ENCODE peak calls at places on chromosomes 13 and 19, in ten cellular contexts. One of them, this sample, is unnamed.

GRCh38 chr19:15840833-15841232 is 25.4 kb upstream of the OR10H1 start:
- DNase-seq in hypothalamus: no peak
- DNase-seq in breast epithelium: no peak
- DNase-seq in T-helper 1 cell: no peak
- DNase-seq in AG09319: no peak
- DNase-seq in GOT3: no peak
- DNase-seq in cardiac muscle cell: no peak
- DNase-seq in HEK293T: no peak
- DNase-seq in psoas muscle: no peak
- DNase-seq in lower lobe of right lung: no peak
- DNase-seq in this sample: no peak

GRCh38 chr19:58021541-58022282 is 12.1 kb upstream of the ZSCAN1 start:
- DNase-seq in cardiac muscle cell: peak
- DNase-seq in breast epithelium: peak
- DNase-seq in HEK293T: peak
- DNase-seq in psoas muscle: no peak
- DNase-seq in hypothalamus: peak
- DNase-seq in AG09319: no peak
- DNase-seq in GOT3: no peak
- DNase-seq in T-helper 1 cell: no peak
- DNase-seq in lower lobe of right lung: no peak
- DNase-seq in this sample: peak

GRCh38 chr13:41061075-41061913 is at the start of gene WBP4:
- DNase-seq in breast epithelium: peak
- DNase-seq in HEK293T: peak
- DNase-seq in hypothalamus: peak
- DNase-seq in AG09319: peak
- DNase-seq in GOT3: peak
- DNase-seq in T-helper 1 cell: peak
- DNase-seq in psoas muscle: peak
- DNase-seq in cardiac muscle cell: peak
- DNase-seq in lower lobe of right lung: peak
- DNase-seq in this sample: peak

GRCh38 chr13:46866150-46866549 is 30.7 kb downstream of the HTR2A start:
- DNase-seq in T-helper 1 cell: no peak
- DNase-seq in hypothalamus: no peak
- DNase-seq in AG09319: peak
- DNase-seq in breast epithelium: no peak
- DNase-seq in HEK293T: peak
- DNase-seq in GOT3: no peak
- DNase-seq in cardiac muscle cell: peak
- DNase-seq in lower lobe of right lung: peak
- DNase-seq in psoas muscle: no peak
- DNase-seq in this sample: peak

GRCh38 chr19:3698386-3698950 is 1.8 kb downstream of the PIP5K1C start:
- DNase-seq in lower lobe of right lung: no peak
- DNase-seq in AG09319: no peak
- DNase-seq in T-helper 1 cell: no peak
- DNase-seq in GOT3: no peak
- DNase-seq in psoas muscle: no peak
- DNase-seq in HEK293T: no peak
- DNase-seq in cardiac muscle cell: no peak
- DNase-seq in breast epithelium: no peak
- DNase-seq in hypothalamus: no peak
- DNase-seq in this sample: no peak

GRCh38 chr13:110392510-110393233 is 85.6 kb downstream of the COL4A2 start:
- DNase-seq in HEK293T: no peak
- DNase-seq in psoas muscle: no peak
- DNase-seq in AG09319: no peak
- DNase-seq in lower lobe of right lung: no peak
- DNase-seq in T-helper 1 cell: no peak
- DNase-seq in cardiac muscle cell: peak
- DNase-seq in GOT3: no peak
- DNase-seq in hypothalamus: no peak
- DNase-seq in breast epithelium: no peak
- DNase-seq in this sample: no peak

GRCh38 chr13:73943137-73943964 is 190.9 kb downstream of the KLF12 start:
- DNase-seq in breast epithelium: no peak
- DNase-seq in T-helper 1 cell: no peak
- DNase-seq in GOT3: no peak
- DNase-seq in psoas muscle: no peak
- DNase-seq in hypothalamus: no peak
- DNase-seq in lower lobe of right lung: no peak
- DNase-seq in HEK293T: no peak
- DNase-seq in AG09319: no peak
- DNase-seq in cardiac muscle cell: no peak
- DNase-seq in this sample: no peak

GRCh38 chr19:8269724-8270123 is 38.4 kb downstream of the CD320 start:
- DNase-seq in GOT3: no peak
- DNase-seq in T-helper 1 cell: no peak
- DNase-seq in cardiac muscle cell: no peak
- DNase-seq in lower lobe of right lung: no peak
- DNase-seq in breast epithelium: peak
- DNase-seq in AG09319: no peak
- DNase-seq in psoas muscle: no peak
- DNase-seq in HEK293T: no peak
- DNase-seq in hypothalamus: no peak
- DNase-seq in this sample: no peak

GRCh38 chr13:33235078-33235477 is 50.5 kb downstream of the STARD13 start:
- DNase-seq in lower lobe of right lung: no peak
- DNase-seq in cardiac muscle cell: peak
- DNase-seq in psoas muscle: no peak
- DNase-seq in hypothalamus: no peak
- DNase-seq in AG09319: no peak
- DNase-seq in breast epithelium: no peak
- DNase-seq in GOT3: no peak
- DNase-seq in HEK293T: no peak
- DNase-seq in T-helper 1 cell: no peak
- DNase-seq in this sample: no peak

GRCh38 chr13:100527644-100528043 is 60.9 kb downstream of the GGACT start:
- DNase-seq in breast epithelium: no peak
- DNase-seq in GOT3: no peak
- DNase-seq in lower lobe of right lung: no peak
- DNase-seq in AG09319: no peak
- DNase-seq in cardiac muscle cell: no peak
- DNase-seq in T-helper 1 cell: no peak
- DNase-seq in hypothalamus: no peak
- DNase-seq in HEK293T: no peak
- DNase-seq in psoas muscle: no peak
- DNase-seq in this sample: no peak

GRCh38 chr19:33373701-33374405 is at the start of gene CEBPG:
- DNase-seq in breast epithelium: no peak
- DNase-seq in hypothalamus: no peak
- DNase-seq in AG09319: peak
- DNase-seq in cardiac muscle cell: peak
- DNase-seq in T-helper 1 cell: peak
- DNase-seq in HEK293T: peak
- DNase-seq in GOT3: peak
- DNase-seq in psoas muscle: peak
- DNase-seq in lower lobe of right lung: peak
- DNase-seq in this sample: peak

This sample was measured in left cardiac atrium.